ENCODE peak calls at places on chromosome 22, in four cellular contexts. X, Z, W and B are unnamed samples.

GRCh38 chr22:44698531-44699421 is 3.2 kb upstream of the PRR5 start:
- DNase-seq in Z (no peak), X (no peak), W (no peak), B (no peak)

GRCh38 chr22:35894464-35894878 is 134.2 kb downstream of the RBFOX2 start:
- DNase-seq in X (no peak), W (no peak), Z (no peak), B (no peak)

GRCh38 chr22:28977481-28977971 is 84.1 kb downstream of the C22orf31 start:
- DNase-seq in Z (peak), X (no peak), W (no peak), B (peak)

GRCh38 chr22:32562396-32562795 is 87.8 kb downstream of the FBXO7 start:
- DNase-seq in X (no peak), Z (no peak), W (no peak), B (no peak)

GRCh38 chr22:45302047-45302446 is 7.7 kb upstream of the FAM118A start:
- DNase-seq in W (no peak), X (no peak), Z (peak), B (peak)

GRCh38 chr22:46084943-46085830 is 65.1 kb upstream of the PPARA start:
- DNase-seq in X (peak), W (no peak), Z (no peak), B (peak)

GRCh38 chr22:37225481-37225880 is 13.2 kb upstream of the SSTR3 start:
- DNase-seq in W (no peak), Z (no peak), X (no peak), B (no peak)

GRCh38 chr22:28909375-28909774 is 26.0 kb downstream of the ZNRF3 start:
- DNase-seq in W (peak), X (peak), Z (no peak), B (no peak)

GRCh38 chr22:45455621-45456020 is 42.1 kb downstream of the RIBC2 start:
- DNase-seq in X (no peak), W (no peak), Z (no peak), B (no peak)

GRCh38 chr22:38313384-38313955 is 3.8 kb downstream of the CSNK1E start:
- DNase-seq in W (peak), X (no peak), Z (no peak), B (peak)

GRCh38 chr22:46105494-46106278 is 44.6 kb upstream of the PPARA start:
- DNase-seq in W (no peak), X (no peak), Z (peak), B (no peak)

GRCh38 chr22:40002935-40003715 is 8.4 kb downstream of the FAM83F start:
- DNase-seq in Z (no peak), W (no peak), X (no peak), B (no peak)

GRCh38 chr22:46587492-46588278 is 32.5 kb upstream of the GRAMD4 start:
- DNase-seq in Z (no peak), X (no peak), W (peak), B (no peak)

GRCh38 chr22:30325724-30326703 is 727 bp downstream of the TBC1D10A start:
- DNase-seq in W (no peak), X (peak), Z (no peak), B (no peak)

GRCh38 chr22:43994006-43994405 is 30.1 kb upstream of the PARVB start:
- DNase-seq in W (no peak), X (no peak), Z (no peak), B (no peak)

GRCh38 chr22:45310331-45311032 is 748 bp downstream of the FAM118A start:
- DNase-seq in W (no peak), X (no peak), Z (no peak), B (peak)

GRCh38 chr22:32917577-32918375 is 116.3 kb downstream of the TIMP3 start:
- DNase-seq in X (no peak), Z (no peak), W (no peak), B (no peak)

GRCh38 chr22:30038219-30038618 is 42.0 kb upstream of the HORMAD2 start:
- DNase-seq in X (no peak), W (no peak), Z (no peak), B (peak)

GRCh38 chr22:39896313-39896996 is 2.9 kb upstream of the ENTHD1 start:
- DNase-seq in Z (no peak), W (no peak), X (no peak), B (no peak)

GRCh38 chr22:37624017-37624365 is 15.4 kb downstream of the GGA1 start:
- DNase-seq in X (no peak), Z (no peak), W (no peak), B (no peak)

GRCh38 chr22:17597217-17597616 is 31.3 kb downstream of the ATP6V1E1 start:
- DNase-seq in W (no peak), X (no peak), Z (no peak), B (no peak)

GRCh38 chr22:23744001-23744400 is 6.9 kb downstream of the ZNF70 start:
- DNase-seq in W (no peak), X (no peak), Z (no peak), B (no peak)

GRCh38 chr22:30483169-30483568 is 11.4 kb upstream of the SEC14L3 start:
- DNase-seq in Z (no peak), X (no peak), W (no peak), B (peak)

GRCh38 chr22:26461188-26461810 is 22.3 kb downstream of the HPS4 start:
- DNase-seq in W (no peak), X (peak), Z (peak), B (peak)

GRCh38 chr22:30890689-30891442 is 77.7 kb downstream of the MORC2 start:
- DNase-seq in X (peak), Z (no peak), W (no peak), B (peak)

GRCh38 chr22:22161924-22162851 is 82.4 kb upstream of the VPREB1 start:
- DNase-seq in X (no peak), W (peak), Z (no peak), B (no peak)

GRCh38 chr22:42685941-42686666 is 34.6 kb downstream of the A4GALT start:
- DNase-seq in W (no peak), X (no peak), Z (no peak), B (no peak)
- TF ChIP-seq MYC in W (no peak), X (no peak), Z (no peak), B (no peak)

DNA sequence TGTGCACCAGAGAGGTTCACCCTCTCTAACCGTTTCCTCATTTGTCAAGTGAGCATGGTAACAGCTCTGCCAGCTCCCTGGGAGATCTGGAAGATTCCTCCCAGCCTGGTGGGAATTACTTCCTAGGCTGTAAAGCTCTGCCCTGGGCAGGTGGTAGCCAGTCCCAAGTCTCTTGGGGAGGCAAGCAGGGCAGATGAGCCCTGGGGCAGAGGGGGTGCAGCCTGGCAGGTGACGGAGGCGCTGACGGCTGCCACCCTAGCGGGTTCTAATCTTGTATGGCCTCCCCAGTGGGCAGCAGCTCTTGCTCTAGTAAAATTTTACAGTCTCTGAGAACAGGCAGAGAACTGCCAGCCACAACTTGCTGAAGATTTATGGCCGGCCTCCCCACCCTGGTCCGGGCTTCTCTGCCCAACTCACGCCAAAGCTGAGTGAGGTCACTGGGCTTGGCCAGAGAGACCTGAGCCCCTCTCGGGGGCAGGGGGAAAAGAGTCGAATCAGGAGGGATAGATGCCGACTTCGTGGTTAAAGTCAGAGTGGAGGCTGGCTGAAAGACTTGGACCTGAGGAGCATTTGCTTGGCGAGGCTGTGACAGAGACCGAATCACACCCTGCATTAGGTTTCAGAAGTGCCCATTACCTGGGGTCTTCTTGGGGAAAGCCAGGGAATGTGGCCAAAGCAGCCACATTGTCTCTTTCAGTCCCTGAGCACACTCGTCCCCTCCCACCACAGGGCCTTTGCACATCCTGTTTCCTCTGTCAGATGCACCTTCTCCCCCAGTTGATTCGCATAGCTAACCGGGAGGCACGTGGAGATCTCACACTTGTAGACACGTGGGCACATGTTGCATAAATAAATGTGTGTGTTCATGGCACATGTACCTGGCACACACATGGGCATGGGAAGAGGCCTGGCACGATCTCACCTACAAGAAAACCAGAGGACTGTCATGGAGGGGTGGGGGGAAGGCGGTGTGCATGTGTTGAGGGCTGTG is 188.2 kb downstream of the MN1 start:
- DNase-seq in W (no peak), Z (no peak), X (no peak), B (no peak)
- TF ChIP-seq EZH2 in W (no peak), Z (no peak), X (no peak), B (no peak)

DNA sequence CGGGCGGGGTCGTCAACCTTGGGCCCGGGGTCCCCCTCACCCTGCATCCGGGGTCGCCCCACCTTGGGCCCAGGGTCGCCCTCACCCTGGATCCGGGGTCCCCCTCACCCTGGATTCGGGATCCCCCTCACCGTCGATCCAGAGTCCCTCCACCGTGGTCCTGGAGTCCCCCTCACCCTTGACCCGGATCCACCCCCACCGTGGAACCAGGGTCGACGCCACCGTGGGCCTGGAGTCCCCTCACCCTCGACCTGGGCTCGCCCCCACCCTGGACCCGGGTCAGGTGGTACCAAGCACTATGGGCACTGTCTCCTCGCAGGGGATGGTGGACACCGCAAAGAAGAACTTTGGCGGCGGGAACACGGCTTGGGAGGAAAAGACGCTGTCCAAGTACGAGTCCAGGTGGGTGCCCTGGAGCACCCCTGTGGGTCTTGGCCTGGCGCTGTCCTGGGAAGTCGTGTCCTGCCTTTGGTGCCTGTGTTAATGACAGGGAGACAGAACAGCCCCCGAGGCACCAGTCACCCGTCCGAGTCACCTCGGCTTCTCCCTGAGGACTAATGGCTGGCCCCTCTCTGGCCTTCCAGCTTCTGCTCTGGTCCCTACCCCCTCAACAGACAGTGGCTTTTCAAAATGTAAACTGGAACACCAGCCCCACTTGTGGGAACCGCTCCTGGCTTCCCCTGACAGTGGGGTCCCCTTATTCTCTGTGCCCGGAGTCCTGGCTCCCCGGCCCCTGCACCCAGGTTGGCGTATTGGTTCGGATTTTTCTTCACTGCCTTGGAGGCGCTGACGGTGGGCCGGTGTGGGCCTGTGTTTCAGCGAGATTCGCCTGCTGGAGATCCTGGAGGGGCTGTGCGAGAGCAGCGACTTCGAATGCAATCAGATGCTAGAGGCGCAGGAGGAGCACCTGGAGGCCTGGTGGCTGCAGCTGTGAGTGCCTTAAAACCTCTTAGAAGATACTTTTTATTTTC is 762 bp downstream of the CRELD2 start:
- DNase-seq in W (no peak), X (no peak), Z (no peak), B (no peak)
- TF ChIP-seq MYC in W (no peak), X (no peak), Z (no peak), B (no peak)

GRCh38 chr22:25282346-25282670 is 62.9 kb downstream of the CRYBB2 start:
- DNase-seq in Z (no peak), X (no peak), W (no peak), B (no peak)
- TF ChIP-seq EZH2 in Z (no peak), X (no peak), W (no peak), B (peak)

GRCh38 chr22:19974935-19975706 is 33.5 kb upstream of the TXNRD2 start:
- DNase-seq in W (no peak), X (peak), Z (no peak), B (peak)
- TF ChIP-seq MYC in W (no peak), X (peak), Z (no peak), B (no peak)

GRCh38 chr22:25105817-25106650 is 93.6 kb upstream of the CRYBB3 start:
- DNase-seq in Z (no peak), X (no peak), W (no peak), B (no peak)
- TF ChIP-seq EZH2 in Z (no peak), X (no peak), W (no peak), B (no peak)